ENCODE peak calls at places on chromosome 9, in six cellular contexts. C is brain microvascular endothelial cell, L is skeletal muscle cell, D is GM03348, P is HEK293T, A is iris pigment epithelial cell. J is an unnamed sample.

GRCh38 chr9:24351258-24351657 is 194.4 kb downstream of the IZUMO3 start:
- DNase-seq in C (no peak), L (no peak), D (no peak), P (no peak), A (no peak), J (no peak)

GRCh38 chr9:6566409-6567139 is 79.0 kb downstream of the GLDC start:
- DNase-seq in C (peak; percentile 97), L (peak; percentile 93), D (peak; percentile 90), P (no peak), A (peak; percentile 98), J (peak; percentile 87)

GRCh38 chr9:129495422-129496186 is 125.3 kb downstream of the C9orf50 start:
- DNase-seq in C (peak; percentile 88), L (no peak), D (peak; percentile 98), P (peak; percentile 92), A (peak; percentile 90), J (peak; percentile 96)

GRCh38 chr9:101504188-101504587 is 29.5 kb upstream of the RNF20 start:
- DNase-seq in C (no peak), L (no peak), D (no peak), P (no peak), A (no peak), J (no peak)

GRCh38 chr9:132670359-132670815 is at the start of gene GTF3C4:
- DNase-seq in C (no peak), L (no peak), D (peak; percentile 94), P (peak; percentile 86), A (peak; percentile 23), J (no peak)

GRCh38 chr9:121735065-121735791 is 83.8 kb downstream of the DAB2IP start:
- DNase-seq in C (peak; percentile 85), L (no peak), D (peak; percentile 64), P (peak; percentile 63), A (peak; percentile 81), J (peak; percentile 94)

GRCh38 chr9:69785757-69786156 is 25.9 kb upstream of the PTAR1 start:
- DNase-seq in C (peak; percentile 16), L (no peak), D (peak; percentile 38), P (no peak), A (peak; percentile 32), J (no peak)

GRCh38 chr9:21754741-21755140 is 47.7 kb upstream of the MTAP start:
- DNase-seq in C (no peak), L (no peak), D (no peak), P (no peak), A (no peak), J (no peak)

GRCh38 chr9:13939129-13939528 is 374.8 kb downstream of the NFIB start:
- DNase-seq in C (peak; percentile 65), L (peak; percentile 72), D (peak; percentile 56), P (no peak), A (peak; percentile 92), J (no peak)

GRCh38 chr9:80842976-80843506 is 846.3 kb downstream of the TLE1 start:
- DNase-seq in C (no peak), L (no peak), D (no peak), P (no peak), A (no peak), J (no peak)

GRCh38 chr9:114732842-114733241 is 50.9 kb upstream of the TEX48 start:
- DNase-seq in C (no peak), L (no peak), D (no peak), P (no peak), A (peak; percentile 55), J (no peak)

GRCh38 chr9:72755836-72756235 is 197.0 kb downstream of the ALDH1A1 start:
- DNase-seq in C (no peak), L (no peak), D (no peak), P (no peak), A (no peak), J (no peak)

GRCh38 chr9:378263-378662 is 163.6 kb downstream of the DOCK8 start:
- DNase-seq in C (no peak), L (no peak), D (no peak), P (no peak), A (no peak), J (no peak)

GRCh38 chr9:16221350-16221749 is 649.1 kb downstream of the BNC2 start:
- DNase-seq in C (no peak), L (no peak), D (no peak), P (no peak), A (no peak), J (no peak)

GRCh38 chr9:135088348-135088978 is 995 bp downstream of the OLFM1 start:
- DNase-seq in C (no peak), L (no peak), D (no peak), P (no peak), A (no peak), J (no peak)

GRCh38 chr9:89923961-89924504 is 319.2 kb downstream of the GADD45G start:
- DNase-seq in C (no peak), L (no peak), D (no peak), P (no peak), A (no peak), J (peak; percentile 87)

GRCh38 chr9:137660144-137660543 is 41.3 kb downstream of the EHMT1 start:
- DNase-seq in C (no peak), L (no peak), D (no peak), P (no peak), A (no peak), J (no peak)

GRCh38 chr9:14314929-14315753 is 1.2 kb upstream of the NFIB start:
- DNase-seq in C (peak; percentile 78), L (peak; percentile 67), D (peak; percentile 79), P (peak; percentile 50), A (peak; percentile 93), J (peak; percentile 77)

GRCh38 chr9:75410405-75410804 is 322.1 kb downstream of the OSTF1 start:
- DNase-seq in C (no peak), L (no peak), D (no peak), P (no peak), A (no peak), J (no peak)

GRCh38 chr9:19787672-19788071 is 1.2 kb downstream of the SLC24A2 start:
- DNase-seq in C (no peak), L (no peak), D (no peak), P (no peak), A (no peak), J (no peak)

GRCh38 chr9:109167716-109168115 is 667 bp upstream of the FRRS1L start:
- DNase-seq in C (no peak), L (no peak), D (no peak), P (no peak), A (no peak), J (no peak)

GRCh38 chr9:134496413-134497282 is 145.0 kb upstream of the COL5A1 start:
- DNase-seq in C (peak; percentile 75), L (no peak), D (peak; percentile 89), P (no peak), A (peak; percentile 41), J (peak; percentile 52)

GRCh38 chr9:19699757-19700156 is 89.1 kb downstream of the SLC24A2 start:
- DNase-seq in C (no peak), L (no peak), D (no peak), P (no peak), A (no peak), J (no peak)

GRCh38 chr9:106284300-106284699 is 578.7 kb upstream of the ZNF462 start:
- DNase-seq in C (no peak), L (no peak), D (no peak), P (peak; percentile 11), A (no peak), J (peak; percentile 60)

GRCh38 chr9:136057236-136058151 is 37.6 kb downstream of the NACC2 start:
- DNase-seq in C (no peak), L (no peak), D (no peak), P (no peak), A (no peak), J (peak; percentile 52)

GRCh38 chr9:94638335-94639044 is 828 bp downstream of the FBP1 start:
- DNase-seq in C (no peak), L (no peak), D (no peak), P (no peak), A (no peak), J (no peak)

GRCh38 chr9:61674465-61674864 is 484.6 kb downstream of the SPATA31A7 start:
- DNase-seq in C (no peak), L (no peak), D (no peak), P (no peak), A (no peak), J (no peak)

J was measured in islet precursor cell.